ENCODE peak calls at places on chromosomes 4 and X, in nine cellular contexts. A is GM06990; H is stimulated activated CD4-positive, alpha-beta T cell treated with anti-CD3 and anti-CD28 coated beads, Interleukin-15, amount 100 ng/mL, for 1 hour; K is AG08395; W is activated CD4-positive, alpha-beta T cell treated with anti-CD3 and anti-CD28 coated beads, Interleukin-2, amount 50 U/mL, for 48 hours; Y is AG09309; O is neural crest cell; F is astrocyte of the spinal cord; D is BJ. J is an unnamed sample.
A peak's percentile ranks its signal among the peaks of the same experiment; 100 is the strongest.

GRCh38 chrX:45807572-45808425 is 607.1 kb upstream of the DIPK2B start:
- DNase-seq in A (no peak), D (no peak), O (no peak), Y (no peak), H (no peak), K (no peak), F (peak; percentile 67), W (no peak), J (no peak)

GRCh38 chrX:154799554-154800348 is 5.5 kb downstream of the MPP1 start:
- DNase-seq in Y (no peak), A (no peak), O (peak; percentile 12), D (no peak), W (no peak), H (no peak), F (peak; percentile 35), K (no peak), J (no peak)

GRCh38 chrX:85379174-85379907 is at the start of gene POF1B:
- DNase-seq in F (no peak), A (no peak), D (no peak), Y (no peak), H (no peak), K (no peak), W (no peak), O (no peak), J (no peak)

GRCh38 chr4:85147481-85148076 is 181.1 kb upstream of the WDFY3 start:
- DNase-seq in H (no peak), D (no peak), A (peak; percentile 9), O (peak; percentile 10), F (peak; percentile 73), K (peak; percentile 58), W (peak; percentile 6), Y (peak; percentile 28), J (peak; percentile 80)

GRCh38 chrX:42759881-42760280 is 18.1 kb downstream of the PPP1R2C start:
- DNase-seq in F (no peak), A (no peak), W (no peak), Y (no peak), D (no peak), H (no peak), O (no peak), K (no peak), J (no peak)

GRCh38 chr4:138398297-138398696 is 156.1 kb upstream of the SLC7A11 start:
- DNase-seq in K (no peak), A (no peak), H (no peak), F (no peak), Y (no peak), W (no peak), D (no peak), O (no peak), J (no peak)

GRCh38 chrX:69151898-69152297 is 13.4 kb downstream of the PJA1 start:
- DNase-seq in K (no peak), O (no peak), D (no peak), H (no peak), W (no peak), F (no peak), A (no peak), Y (no peak), J (no peak)

GRCh38 chrX:74449322-74449936 is 28.1 kb downstream of the SLC16A2 start:
- DNase-seq in A (no peak), Y (no peak), D (no peak), W (peak; percentile 43), K (no peak), O (no peak), H (peak; percentile 5), F (peak; percentile 78), J (no peak)

GRCh38 chr4:98338761-98339438 is 77.7 kb downstream of the RAP1GDS1 start:
- DNase-seq in W (no peak), K (no peak), A (no peak), O (no peak), H (no peak), F (no peak), D (no peak), Y (no peak), J (no peak)

GRCh38 chrX:23341452-23341851 is 6.8 kb downstream of the PTCHD1 start:
- DNase-seq in W (no peak), F (peak; percentile 48), A (no peak), H (no peak), O (no peak), D (no peak), Y (no peak), K (no peak), J (no peak)

J was measured in midbrain.